ENCODE peak calls at places on chromosomes 12 and 14, in ten cellular contexts. One of them, this sample, is unnamed.

GRCh38 chr12:15782667-15783066 is 6.5 kb downstream of the EPS8 start:
- DNase-seq in fibroblast of pulmonary artery: no peak
- DNase-seq in nephron progenitor cell: no peak
- DNase-seq in right lobe of liver: no peak
- DNase-seq in WTC11: no peak
- DNase-seq in cardiac fibroblast: peak; percentile 33
- DNase-seq in neural progenitor cell: no peak
- DNase-seq in choroid plexus epithelial cell: peak; percentile 80
- DNase-seq in psoas muscle: no peak
- DNase-seq in tibial artery: no peak
- DNase-seq in this sample: no peak

GRCh38 chr14:104292084-104292970 is 153.9 kb downstream of the KIF26A start:
- DNase-seq in fibroblast of pulmonary artery: no peak
- DNase-seq in nephron progenitor cell: no peak
- DNase-seq in right lobe of liver: peak; percentile 46
- DNase-seq in WTC11: peak; percentile 16
- DNase-seq in cardiac fibroblast: no peak
- DNase-seq in neural progenitor cell: no peak
- DNase-seq in choroid plexus epithelial cell: no peak
- DNase-seq in psoas muscle: no peak
- DNase-seq in tibial artery: peak; percentile 47
- DNase-seq in this sample: no peak

GRCh38 chr12:97561321-97562230 is 99.0 kb downstream of the RMST start:
- DNase-seq in fibroblast of pulmonary artery: no peak
- DNase-seq in nephron progenitor cell: no peak
- DNase-seq in right lobe of liver: no peak
- DNase-seq in WTC11: no peak
- DNase-seq in cardiac fibroblast: no peak
- DNase-seq in neural progenitor cell: no peak
- DNase-seq in choroid plexus epithelial cell: no peak
- DNase-seq in psoas muscle: no peak
- DNase-seq in tibial artery: no peak
- DNase-seq in this sample: no peak

GRCh38 chr12:113887906-113888305 is 78.2 kb downstream of the RBM19 start:
- DNase-seq in fibroblast of pulmonary artery: no peak
- DNase-seq in nephron progenitor cell: no peak
- DNase-seq in right lobe of liver: no peak
- DNase-seq in WTC11: no peak
- DNase-seq in cardiac fibroblast: no peak
- DNase-seq in neural progenitor cell: no peak
- DNase-seq in choroid plexus epithelial cell: no peak
- DNase-seq in psoas muscle: no peak
- DNase-seq in tibial artery: no peak
- DNase-seq in this sample: no peak

GRCh38 chr14:20683125-20683895 is 1.1 kb upstream of the RNASE4 start:
- DNase-seq in fibroblast of pulmonary artery: peak; percentile 94
- DNase-seq in nephron progenitor cell: peak; percentile 80
- DNase-seq in right lobe of liver: no peak
- DNase-seq in WTC11: peak; percentile 83
- DNase-seq in cardiac fibroblast: peak; percentile 91
- DNase-seq in neural progenitor cell: peak; percentile 88
- DNase-seq in choroid plexus epithelial cell: peak; percentile 95
- DNase-seq in psoas muscle: peak; percentile 77
- DNase-seq in tibial artery: peak; percentile 84
- DNase-seq in this sample: peak; percentile 81

GRCh38 chr12:85733984-85734383 is 102.2 kb downstream of the RASSF9 start:
- DNase-seq in fibroblast of pulmonary artery: peak; percentile 38
- DNase-seq in nephron progenitor cell: no peak
- DNase-seq in right lobe of liver: no peak
- DNase-seq in WTC11: no peak
- DNase-seq in cardiac fibroblast: peak; percentile 16
- DNase-seq in neural progenitor cell: no peak
- DNase-seq in choroid plexus epithelial cell: peak; percentile 6
- DNase-seq in psoas muscle: no peak
- DNase-seq in tibial artery: no peak
- DNase-seq in this sample: no peak

GRCh38 chr12:99087278-99087677 is 442.2 kb downstream of the APAF1 start:
- DNase-seq in fibroblast of pulmonary artery: peak; percentile 3
- DNase-seq in nephron progenitor cell: no peak
- DNase-seq in right lobe of liver: no peak
- DNase-seq in WTC11: no peak
- DNase-seq in cardiac fibroblast: peak; percentile 1
- DNase-seq in neural progenitor cell: peak; percentile 42
- DNase-seq in choroid plexus epithelial cell: peak; percentile 2
- DNase-seq in psoas muscle: no peak
- DNase-seq in tibial artery: no peak
- DNase-seq in this sample: no peak

GRCh38 chr12:121060149-121061001 is 21.3 kb upstream of the OASL start:
- DNase-seq in fibroblast of pulmonary artery: peak; percentile 55
- DNase-seq in nephron progenitor cell: no peak
- DNase-seq in right lobe of liver: peak; percentile 60
- DNase-seq in WTC11: peak; percentile 48
- DNase-seq in cardiac fibroblast: peak; percentile 56
- DNase-seq in neural progenitor cell: peak; percentile 80
- DNase-seq in choroid plexus epithelial cell: peak; percentile 67
- DNase-seq in psoas muscle: no peak
- DNase-seq in tibial artery: no peak
- DNase-seq in this sample: peak; percentile 49

GRCh38 chr12:50110127-50110761 is 1.8 kb upstream of the COX14 start:
- DNase-seq in fibroblast of pulmonary artery: no peak
- DNase-seq in nephron progenitor cell: peak; percentile 28
- DNase-seq in right lobe of liver: peak; percentile 92
- DNase-seq in WTC11: no peak
- DNase-seq in cardiac fibroblast: peak; percentile 5
- DNase-seq in neural progenitor cell: no peak
- DNase-seq in choroid plexus epithelial cell: no peak
- DNase-seq in psoas muscle: peak; percentile 60
- DNase-seq in tibial artery: peak; percentile 94
- DNase-seq in this sample: no peak

GRCh38 chr12:52837781-52838736 is 3.9 kb upstream of the KRT79 start:
- DNase-seq in fibroblast of pulmonary artery: peak; percentile 51
- DNase-seq in nephron progenitor cell: no peak
- DNase-seq in right lobe of liver: no peak
- DNase-seq in WTC11: no peak
- DNase-seq in cardiac fibroblast: peak; percentile 26
- DNase-seq in neural progenitor cell: no peak
- DNase-seq in choroid plexus epithelial cell: peak; percentile 41
- DNase-seq in psoas muscle: no peak
- DNase-seq in tibial artery: no peak
- DNase-seq in this sample: no peak

GRCh38 chr12:6708968-6709394 is 8.4 kb upstream of the PIANP start:
- DNase-seq in fibroblast of pulmonary artery: no peak
- DNase-seq in nephron progenitor cell: no peak
- DNase-seq in right lobe of liver: no peak
- DNase-seq in WTC11: no peak
- DNase-seq in cardiac fibroblast: no peak
- DNase-seq in neural progenitor cell: no peak
- DNase-seq in choroid plexus epithelial cell: no peak
- DNase-seq in psoas muscle: no peak
- DNase-seq in tibial artery: no peak
- DNase-seq in this sample: no peak

GRCh38 chr12:7711133-7711532 is at the start of gene DPPA3:
- DNase-seq in fibroblast of pulmonary artery: no peak
- DNase-seq in nephron progenitor cell: no peak
- DNase-seq in right lobe of liver: no peak
- DNase-seq in WTC11: no peak
- DNase-seq in cardiac fibroblast: no peak
- DNase-seq in neural progenitor cell: no peak
- DNase-seq in choroid plexus epithelial cell: no peak
- DNase-seq in psoas muscle: no peak
- DNase-seq in tibial artery: no peak
- DNase-seq in this sample: no peak

GRCh38 chr12:47808574-47809380 is 10.9 kb downstream of the HDAC7 start:
- DNase-seq in fibroblast of pulmonary artery: no peak
- DNase-seq in nephron progenitor cell: no peak
- DNase-seq in right lobe of liver: no peak
- DNase-seq in WTC11: no peak
- DNase-seq in cardiac fibroblast: no peak
- DNase-seq in neural progenitor cell: peak; percentile 20
- DNase-seq in choroid plexus epithelial cell: no peak
- DNase-seq in psoas muscle: no peak
- DNase-seq in tibial artery: no peak
- DNase-seq in this sample: no peak

GRCh38 chr14:75283162-75283883 is 4.7 kb downstream of the FOS start:
- DNase-seq in fibroblast of pulmonary artery: peak; percentile 89
- DNase-seq in nephron progenitor cell: no peak
- DNase-seq in right lobe of liver: no peak
- DNase-seq in WTC11: no peak
- DNase-seq in cardiac fibroblast: peak; percentile 91
- DNase-seq in neural progenitor cell: no peak
- DNase-seq in choroid plexus epithelial cell: peak; percentile 70
- DNase-seq in psoas muscle: no peak
- DNase-seq in tibial artery: no peak
- DNase-seq in this sample: peak; percentile 41

GRCh38 chr14:82414853-82415539 is 881.3 kb upstream of the SEL1L start:
- DNase-seq in fibroblast of pulmonary artery: no peak
- DNase-seq in nephron progenitor cell: no peak
- DNase-seq in right lobe of liver: no peak
- DNase-seq in WTC11: no peak
- DNase-seq in cardiac fibroblast: no peak
- DNase-seq in neural progenitor cell: no peak
- DNase-seq in choroid plexus epithelial cell: no peak
- DNase-seq in psoas muscle: no peak
- DNase-seq in tibial artery: no peak
- DNase-seq in this sample: no peak

GRCh38 chr14:39050389-39050788 is 52.6 kb downstream of the SEC23A start:
- DNase-seq in fibroblast of pulmonary artery: peak; percentile 65
- DNase-seq in nephron progenitor cell: no peak
- DNase-seq in right lobe of liver: no peak
- DNase-seq in WTC11: no peak
- DNase-seq in cardiac fibroblast: peak; percentile 47
- DNase-seq in neural progenitor cell: no peak
- DNase-seq in choroid plexus epithelial cell: peak; percentile 86
- DNase-seq in psoas muscle: no peak
- DNase-seq in tibial artery: no peak
- DNase-seq in this sample: peak; percentile 39

DNA sequence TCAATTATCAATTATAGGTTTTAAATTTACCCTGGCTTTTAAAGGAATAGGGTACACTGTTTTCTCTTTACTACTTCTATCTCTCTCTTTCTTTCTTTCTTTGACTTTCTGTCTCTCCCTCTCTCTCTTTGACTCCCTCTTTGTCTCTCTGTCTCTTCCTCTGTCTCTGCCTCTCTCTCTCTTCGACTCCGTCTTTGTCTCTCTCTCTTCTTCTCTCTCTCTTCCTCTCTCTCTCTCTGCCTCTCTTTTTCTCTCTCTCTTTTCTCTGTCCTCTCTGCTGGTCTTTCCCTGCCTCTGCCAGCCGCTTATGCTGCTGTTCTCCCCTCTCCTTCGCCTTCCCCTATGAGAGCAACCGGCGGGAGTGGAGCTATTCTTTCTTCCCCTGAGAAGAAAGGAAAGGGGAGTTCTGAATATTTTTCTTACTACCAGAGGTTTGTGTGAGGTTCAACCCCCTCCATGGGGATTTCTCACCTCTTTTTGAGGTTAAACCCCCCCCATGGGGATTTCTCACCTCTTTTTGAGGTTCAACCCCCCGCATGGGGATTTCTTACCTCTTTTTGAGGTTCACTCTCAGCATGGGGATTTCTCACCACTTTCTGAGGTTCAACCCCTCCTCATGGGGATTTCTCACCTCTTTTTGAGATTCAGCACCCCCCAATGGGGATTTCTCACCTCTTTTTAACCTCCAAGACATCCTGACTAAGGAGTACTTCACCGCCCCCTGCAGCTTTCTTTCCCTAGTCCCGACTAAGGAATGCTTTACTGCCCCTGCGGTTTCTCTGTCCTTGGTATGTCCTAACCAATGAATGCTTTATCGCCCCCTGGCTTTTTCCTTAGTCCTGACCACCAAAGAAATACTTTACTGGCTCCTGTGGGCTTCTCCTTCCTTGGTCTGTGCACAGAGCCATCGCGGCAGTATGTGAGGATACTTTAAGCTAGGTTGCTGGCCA is 27.4 kb upstream of the DDHD1 start:
- DNase-seq in fibroblast of pulmonary artery: peak; percentile 34
- DNase-seq in nephron progenitor cell: peak; percentile 12
- DNase-seq in right lobe of liver: no peak
- DNase-seq in WTC11: peak; percentile 68
- DNase-seq in cardiac fibroblast: peak; percentile 47
- DNase-seq in neural progenitor cell: peak; percentile 91
- DNase-seq in choroid plexus epithelial cell: peak; percentile 64
- DNase-seq in psoas muscle: no peak
- DNase-seq in tibial artery: no peak
- DNase-seq in this sample: no peak
- TF ChIP-seq CTCF in fibroblast of pulmonary artery: peak; percentile 33
- TF ChIP-seq CTCF in nephron progenitor cell: no peak
- TF ChIP-seq CTCF in right lobe of liver: no peak
- TF ChIP-seq CTCF in WTC11: peak; percentile 40
- TF ChIP-seq CTCF in cardiac fibroblast: peak; percentile 14
- TF ChIP-seq CTCF in neural progenitor cell: peak; percentile 61
- TF ChIP-seq CTCF in choroid plexus epithelial cell: peak; percentile 51
- TF ChIP-seq CTCF in psoas muscle: no peak
- TF ChIP-seq CTCF in tibial artery: no peak
- TF ChIP-seq CTCF in this sample: no peak

DNA sequence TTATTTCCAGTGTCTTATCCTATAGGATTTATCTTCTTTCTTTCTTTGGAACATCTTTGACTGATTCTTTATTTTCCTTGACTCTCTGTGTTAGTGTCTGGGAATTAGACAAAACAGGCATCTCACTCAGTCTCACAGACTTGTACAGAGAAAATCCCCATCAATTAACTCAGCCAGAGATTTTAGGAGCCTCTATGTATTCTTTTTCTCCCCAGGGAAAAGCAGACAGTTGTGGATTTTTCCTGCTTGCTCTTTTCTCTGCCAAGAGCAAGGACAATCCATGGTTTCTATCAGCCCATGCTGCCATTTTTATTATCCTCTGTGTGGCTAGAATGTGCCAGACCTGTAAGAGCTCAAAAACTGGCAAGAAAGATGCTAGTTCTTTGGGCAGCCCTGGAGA is 595.1 kb downstream of the SNAPC1 start:
- DNase-seq in fibroblast of pulmonary artery: no peak
- DNase-seq in nephron progenitor cell: no peak
- DNase-seq in right lobe of liver: no peak
- DNase-seq in WTC11: no peak
- DNase-seq in cardiac fibroblast: no peak
- DNase-seq in neural progenitor cell: peak; percentile 31
- DNase-seq in choroid plexus epithelial cell: no peak
- DNase-seq in psoas muscle: no peak
- DNase-seq in tibial artery: no peak
- DNase-seq in this sample: no peak
- TF ChIP-seq CTCF in fibroblast of pulmonary artery: no peak
- TF ChIP-seq CTCF in nephron progenitor cell: no peak
- TF ChIP-seq CTCF in right lobe of liver: no peak
- TF ChIP-seq CTCF in WTC11: no peak
- TF ChIP-seq CTCF in cardiac fibroblast: no peak
- TF ChIP-seq CTCF in neural progenitor cell: no peak
- TF ChIP-seq CTCF in choroid plexus epithelial cell: no peak
- TF ChIP-seq CTCF in psoas muscle: no peak
- TF ChIP-seq CTCF in tibial artery: no peak
- TF ChIP-seq CTCF in this sample: no peak

GRCh38 chr12:123365141-123365917 is 682 bp upstream of the SBNO1 start:
- DNase-seq in fibroblast of pulmonary artery: peak; percentile 99
- DNase-seq in nephron progenitor cell: peak; percentile 97
- DNase-seq in right lobe of liver: peak; percentile 99
- DNase-seq in WTC11: peak; percentile 98
- DNase-seq in cardiac fibroblast: peak; percentile 99
- DNase-seq in neural progenitor cell: peak; percentile 99
- DNase-seq in choroid plexus epithelial cell: peak; percentile 99
- DNase-seq in psoas muscle: peak; percentile 98
- DNase-seq in tibial artery: peak; percentile 99
- DNase-seq in this sample: peak; percentile 99
- TF ChIP-seq CTCF in fibroblast of pulmonary artery: peak; percentile 96
- TF ChIP-seq CTCF in nephron progenitor cell: peak; percentile 59
- TF ChIP-seq CTCF in right lobe of liver: peak; percentile 76
- TF ChIP-seq CTCF in WTC11: peak; percentile 32
- TF ChIP-seq CTCF in cardiac fibroblast: peak; percentile 82
- TF ChIP-seq CTCF in neural progenitor cell: peak; percentile 65
- TF ChIP-seq CTCF in choroid plexus epithelial cell: peak; percentile 92
- TF ChIP-seq CTCF in psoas muscle: peak; percentile 70
- TF ChIP-seq CTCF in tibial artery: peak; percentile 70
- TF ChIP-seq CTCF in this sample: peak; percentile 72

GRCh38 chr12:46266869-46267617 is 1.8 kb downstream of the SLC38A1 start:
- DNase-seq in fibroblast of pulmonary artery: peak; percentile 73
- DNase-seq in nephron progenitor cell: peak; percentile 60
- DNase-seq in right lobe of liver: peak; percentile 60
- DNase-seq in WTC11: peak; percentile 63
- DNase-seq in cardiac fibroblast: peak; percentile 74
- DNase-seq in neural progenitor cell: peak; percentile 82
- DNase-seq in choroid plexus epithelial cell: peak; percentile 70
- DNase-seq in psoas muscle: peak; percentile 39
- DNase-seq in tibial artery: peak; percentile 77
- DNase-seq in this sample: peak; percentile 33
- TF ChIP-seq CTCF in fibroblast of pulmonary artery: no peak
- TF ChIP-seq CTCF in nephron progenitor cell: no peak
- TF ChIP-seq CTCF in right lobe of liver: no peak
- TF ChIP-seq CTCF in WTC11: no peak
- TF ChIP-seq CTCF in cardiac fibroblast: no peak
- TF ChIP-seq CTCF in neural progenitor cell: no peak
- TF ChIP-seq CTCF in choroid plexus epithelial cell: no peak
- TF ChIP-seq CTCF in psoas muscle: no peak
- TF ChIP-seq CTCF in tibial artery: no peak
- TF ChIP-seq CTCF in this sample: no peak

This sample was measured in Calu3.